ENCODE peak calls at places on chromosome 17, in five cellular contexts. One of them, this sample, is unnamed.

GRCh38 chr17:46178550-46179198 is 14.6 kb downstream of the KANSL1 start:
- DNase-seq in K562: no peak
- DNase-seq in HCT116: no peak
- DNase-seq in H1: no peak
- DNase-seq in HepG2: no peak
- DNase-seq in this sample: no peak

GRCh38 chr17:37735165-37735564 is 9.7 kb downstream of the HNF1B start:
- DNase-seq in K562: no peak
- DNase-seq in H1: no peak
- DNase-seq in HCT116: no peak
- DNase-seq in HepG2: no peak
- DNase-seq in this sample: no peak

GRCh38 chr17:42754782-42755181 is 6.2 kb upstream of the RAMP2 start:
- DNase-seq in K562: no peak
- DNase-seq in HCT116: no peak
- DNase-seq in HepG2: no peak
- DNase-seq in H1: no peak
- DNase-seq in this sample: no peak

GRCh38 chr17:7573324-7574080 is 5.9 kb upstream of the CD68 start:
- DNase-seq in HepG2: peak; percentile 86
- DNase-seq in K562: peak; percentile 77
- DNase-seq in HCT116: no peak
- DNase-seq in H1: peak; percentile 82
- DNase-seq in this sample: no peak

GRCh38 chr17:43341705-43342600 is 56.8 kb upstream of the ARL4D start:
- DNase-seq in HepG2: no peak
- DNase-seq in HCT116: no peak
- DNase-seq in H1: no peak
- DNase-seq in K562: no peak
- DNase-seq in this sample: no peak

GRCh38 chr17:35920229-35920628 is 10.3 kb downstream of the RDM1 start:
- DNase-seq in HCT116: no peak
- DNase-seq in HepG2: no peak
- DNase-seq in H1: no peak
- DNase-seq in K562: no peak
- DNase-seq in this sample: no peak

GRCh38 chr17:79838541-79839274 is 532 bp downstream of the CBX4 start:
- DNase-seq in HCT116: no peak
- DNase-seq in H1: peak; percentile 73
- DNase-seq in K562: peak; percentile 71
- DNase-seq in HepG2: no peak
- DNase-seq in this sample: peak; percentile 72

GRCh38 chr17:8480011-8480976 is 44.6 kb downstream of the NDEL1 start:
- DNase-seq in H1: no peak
- DNase-seq in K562: no peak
- DNase-seq in HCT116: no peak
- DNase-seq in HepG2: no peak
- DNase-seq in this sample: no peak

GRCh38 chr17:44557653-44558285 is 485 bp downstream of the FZD2 start:
- DNase-seq in HepG2: no peak
- DNase-seq in H1: peak; percentile 79
- DNase-seq in K562: no peak
- DNase-seq in HCT116: no peak
- DNase-seq in this sample: no peak

GRCh38 chr17:62757518-62757951 is 50.6 kb downstream of the MARCHF10 start:
- DNase-seq in H1: no peak
- DNase-seq in HCT116: no peak
- DNase-seq in HepG2: no peak
- DNase-seq in K562: no peak
- DNase-seq in this sample: no peak

GRCh38 chr17:29024456-29024952 is 18.4 kb upstream of the PIPOX start:
- DNase-seq in HepG2: no peak
- DNase-seq in HCT116: no peak
- DNase-seq in H1: no peak
- DNase-seq in K562: no peak
- DNase-seq in this sample: no peak

GRCh38 chr17:72588961-72589360 is 468.1 kb downstream of the SOX9 start:
- DNase-seq in H1: no peak
- DNase-seq in K562: no peak
- DNase-seq in HCT116: peak; percentile 87
- DNase-seq in HepG2: peak; percentile 67
- DNase-seq in this sample: peak; percentile 66

GRCh38 chr17:51815097-51815496 is 343.4 kb downstream of the CA10 start:
- DNase-seq in HCT116: no peak
- DNase-seq in H1: no peak
- DNase-seq in K562: no peak
- DNase-seq in HepG2: no peak
- DNase-seq in this sample: no peak

GRCh38 chr17:31534223-31534888 is 142.9 kb downstream of the RAB11FIP4 start:
- DNase-seq in HCT116: no peak
- DNase-seq in HepG2: no peak
- DNase-seq in H1: no peak
- DNase-seq in K562: no peak
- DNase-seq in this sample: no peak

GRCh38 chr17:10754109-10754508 is 24.3 kb upstream of the TMEM220 start:
- DNase-seq in H1: peak; percentile 78
- DNase-seq in HepG2: peak; percentile 39
- DNase-seq in HCT116: peak; percentile 51
- DNase-seq in K562: peak; percentile 51
- DNase-seq in this sample: peak; percentile 14

GRCh38 chr17:7438050-7438614 is 1.2 kb upstream of the FGF11 start:
- DNase-seq in H1: peak; percentile 93
- DNase-seq in HepG2: no peak
- DNase-seq in HCT116: no peak
- DNase-seq in K562: peak; percentile 59
- DNase-seq in this sample: no peak

GRCh38 chr17:29712677-29713076 is 90.0 kb upstream of the CORO6 start:
- DNase-seq in HCT116: no peak
- DNase-seq in H1: no peak
- DNase-seq in HepG2: no peak
- DNase-seq in K562: no peak
- DNase-seq in this sample: no peak

GRCh38 chr17:59668816-59669215 is 38.4 kb downstream of the PTRH2 start:
- DNase-seq in H1: no peak
- DNase-seq in K562: no peak
- DNase-seq in HCT116: peak; percentile 49
- DNase-seq in HepG2: no peak
- DNase-seq in this sample: no peak

GRCh38 chr17:82752371-82753200 is 721 bp downstream of the TBCD start:
- DNase-seq in K562: peak; percentile 67
- DNase-seq in HepG2: no peak
- DNase-seq in H1: no peak
- DNase-seq in HCT116: no peak
- DNase-seq in this sample: peak; percentile 35
- TF ChIP-seq JUND in K562: no peak
- TF ChIP-seq JUND in HepG2: no peak
- TF ChIP-seq JUND in H1: no peak
- TF ChIP-seq JUND in HCT116: no peak
- TF ChIP-seq JUND in this sample: no peak

GRCh38 chr17:2337811-2338657 is 733 bp downstream of the SGSM2 start:
- DNase-seq in HepG2: peak; percentile 46
- DNase-seq in H1: peak; percentile 80
- DNase-seq in HCT116: no peak
- DNase-seq in K562: peak; percentile 73
- DNase-seq in this sample: peak; percentile 85
- TF ChIP-seq JUND in HepG2: no peak
- TF ChIP-seq JUND in H1: peak; percentile 77
- TF ChIP-seq JUND in HCT116: no peak
- TF ChIP-seq JUND in K562: peak; percentile 68
- TF ChIP-seq JUND in this sample: no peak

GRCh38 chr17:82531431-82531881 is 11.9 kb downstream of the FOXK2 start:
- DNase-seq in H1: no peak
- DNase-seq in K562: no peak
- DNase-seq in HCT116: no peak
- DNase-seq in HepG2: no peak
- DNase-seq in this sample: no peak

GRCh38 chr17:82525712-82526111 is 6.2 kb downstream of the FOXK2 start:
- DNase-seq in H1: no peak
- DNase-seq in HepG2: no peak
- DNase-seq in K562: no peak
- DNase-seq in HCT116: no peak
- DNase-seq in this sample: no peak

GRCh38 chr17:82529914-82530300 is 10.4 kb downstream of the FOXK2 start:
- DNase-seq in H1: no peak
- DNase-seq in K562: no peak
- DNase-seq in HCT116: no peak
- DNase-seq in HepG2: no peak
- DNase-seq in this sample: no peak

GRCh38 chr17:82527893-82528292 is 8.4 kb downstream of the FOXK2 start:
- DNase-seq in HCT116: no peak
- DNase-seq in HepG2: no peak
- DNase-seq in K562: no peak
- DNase-seq in H1: no peak
- DNase-seq in this sample: no peak

GRCh38 chr17:82528484-82529265 is 9.1 kb downstream of the FOXK2 start:
- DNase-seq in HepG2: no peak
- DNase-seq in K562: no peak
- DNase-seq in H1: no peak
- DNase-seq in HCT116: peak; percentile 31
- DNase-seq in this sample: peak; percentile 76
- TF ChIP-seq JUND in HepG2: no peak
- TF ChIP-seq JUND in K562: no peak
- TF ChIP-seq JUND in H1: no peak
- TF ChIP-seq JUND in HCT116: no peak
- TF ChIP-seq JUND in this sample: no peak

GRCh38 chr17:2819921-2820501 is 23.8 kb downstream of the RAP1GAP2 start:
- DNase-seq in H1: no peak
- DNase-seq in K562: no peak
- DNase-seq in HepG2: no peak
- DNase-seq in HCT116: no peak
- DNase-seq in this sample: no peak
- TF ChIP-seq JUND in H1: no peak
- TF ChIP-seq JUND in K562: no peak
- TF ChIP-seq JUND in HepG2: no peak
- TF ChIP-seq JUND in HCT116: no peak
- TF ChIP-seq JUND in this sample: no peak

GRCh38 chr17:40315678-40316570 is 6.9 kb downstream of the RARA start:
- DNase-seq in H1: no peak
- DNase-seq in HepG2: no peak
- DNase-seq in HCT116: no peak
- DNase-seq in K562: no peak
- DNase-seq in this sample: no peak

GRCh38 chr17:40317880-40318834 is 9.2 kb downstream of the RARA start:
- DNase-seq in HepG2: peak; percentile 91
- DNase-seq in K562: peak; percentile 99
- DNase-seq in HCT116: peak; percentile 88
- DNase-seq in H1: peak; percentile 88
- DNase-seq in this sample: peak; percentile 98

GRCh38 chr17:40316571-40317344 is 7.8 kb downstream of the RARA start:
- DNase-seq in H1: peak; percentile 74
- DNase-seq in HepG2: peak; percentile 80
- DNase-seq in K562: no peak
- DNase-seq in HCT116: peak; percentile 40
- DNase-seq in this sample: peak; percentile 57

GRCh38 chr17:40318835-40319332 is 9.9 kb downstream of the RARA start:
- DNase-seq in HepG2: no peak
- DNase-seq in H1: no peak
- DNase-seq in HCT116: no peak
- DNase-seq in K562: peak; percentile 52
- DNase-seq in this sample: no peak

GRCh38 chr17:40317345-40317873 is 8.4 kb downstream of the RARA start:
- DNase-seq in HepG2: peak; percentile 64
- DNase-seq in K562: peak; percentile 66
- DNase-seq in HCT116: peak; percentile 46
- DNase-seq in H1: peak; percentile 85
- DNase-seq in this sample: peak; percentile 73
- TF ChIP-seq JUND in HepG2: no peak
- TF ChIP-seq JUND in K562: no peak
- TF ChIP-seq JUND in HCT116: no peak
- TF ChIP-seq JUND in H1: no peak
- TF ChIP-seq JUND in this sample: no peak

GRCh38 chr17:68133370-68134045 is 98.0 kb downstream of the KPNA2 start:
- DNase-seq in H1: peak; percentile 60
- DNase-seq in K562: no peak
- DNase-seq in HepG2: no peak
- DNase-seq in HCT116: no peak
- DNase-seq in this sample: no peak
- TF ChIP-seq JUND in H1: no peak
- TF ChIP-seq JUND in K562: no peak
- TF ChIP-seq JUND in HepG2: no peak
- TF ChIP-seq JUND in HCT116: no peak
- TF ChIP-seq JUND in this sample: no peak

DNA sequence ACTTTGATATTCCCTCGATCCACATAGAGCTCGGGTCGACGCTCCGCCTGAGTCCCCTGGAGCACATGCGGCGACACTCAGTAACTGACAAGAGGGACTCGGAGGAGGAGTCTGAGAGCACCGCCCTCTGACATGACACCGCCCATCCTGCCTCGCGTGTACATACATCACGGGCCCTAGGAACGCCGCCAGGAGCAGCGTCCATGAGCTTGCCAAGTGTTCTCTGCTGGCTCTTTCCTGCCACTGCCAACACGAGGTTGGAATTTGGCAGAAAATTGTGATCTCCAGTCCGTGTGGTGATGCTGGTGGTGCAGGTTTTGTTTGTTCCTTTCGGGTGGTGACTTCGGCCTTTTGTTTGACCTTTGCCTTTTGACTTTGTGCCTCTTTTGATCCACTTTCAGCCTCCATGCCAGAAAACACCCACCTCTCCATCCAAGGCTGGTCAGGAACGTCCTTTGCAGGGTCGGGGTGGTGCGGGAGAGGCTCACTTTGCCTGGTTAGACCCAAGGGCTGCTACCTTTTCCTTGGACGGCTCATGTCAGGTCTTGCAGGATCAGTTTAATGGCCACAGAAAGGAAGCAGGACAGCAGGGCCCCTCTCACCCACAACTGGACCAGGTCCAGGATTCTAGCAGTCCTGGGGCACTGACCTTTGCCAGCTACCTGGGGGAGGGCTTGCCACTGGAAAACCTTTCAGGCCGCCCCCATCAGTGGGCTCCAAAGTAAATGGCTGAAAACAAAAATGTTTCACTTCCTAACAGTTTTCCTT is 27.6 kb downstream of the ELAC2 start:
- DNase-seq in HCT116: no peak
- DNase-seq in K562: peak; percentile 23
- DNase-seq in HepG2: no peak
- DNase-seq in H1: no peak
- DNase-seq in this sample: no peak
- TF ChIP-seq JUND in HCT116: no peak
- TF ChIP-seq JUND in K562: no peak
- TF ChIP-seq JUND in HepG2: no peak
- TF ChIP-seq JUND in H1: no peak
- TF ChIP-seq JUND in this sample: no peak

GRCh38 chr17:67421869-67422273 is 44.8 kb downstream of the PITPNC1 start:
- DNase-seq in H1: no peak
- DNase-seq in HCT116: peak; percentile 100
- DNase-seq in HepG2: peak; percentile 39
- DNase-seq in K562: no peak
- DNase-seq in this sample: peak; percentile 40
- TF ChIP-seq JUND in H1: no peak
- TF ChIP-seq JUND in HCT116: peak; percentile 100
- TF ChIP-seq JUND in HepG2: no peak
- TF ChIP-seq JUND in K562: no peak
- TF ChIP-seq JUND in this sample: no peak

This sample was measured in T47D.